ENCODE peak calls at places on chromosomes 4 and X, in nine cellular contexts. G is heart left ventricle, Q is PC-3, R is fibroblast of lung, D is A549, W is HCT116, U is endothelial cell, K is left ventricle myocardium inferior, L is sigmoid colon. S is an unnamed sample.

GRCh38 chr4:55910140-55910539 is 38.6 kb upstream of the CEP135 start:
- DNase-seq in Q (peak), L (no peak), D (no peak), W (no peak), R (no peak), U (no peak), G (no peak), K (no peak), S (no peak)

GRCh38 chr4:99755223-99755944 is 61.2 kb upstream of the DAPP1 start:
- DNase-seq in U (no peak), Q (peak), G (no peak), K (no peak), W (no peak), L (no peak), R (peak), D (no peak), S (no peak)

GRCh38 chr4:156676116-156676851 is 295.3 kb downstream of the PDGFC start:
- DNase-seq in L (no peak), G (no peak), U (no peak), Q (peak), D (no peak), K (no peak), W (no peak), R (no peak), S (no peak)

GRCh38 chrX:19334945-19335626 is 8.6 kb upstream of the PDHA1 start:
- DNase-seq in K (no peak), U (peak), L (no peak), Q (peak), R (peak), W (peak), D (peak), G (no peak), S (peak)

GRCh38 chr4:34323549-34324325 is 1920.6 kb downstream of the ARAP2 start:
- DNase-seq in R (peak), K (no peak), W (no peak), L (no peak), G (no peak), D (no peak), U (no peak), Q (peak), S (no peak)

GRCh38 chr4:55124337-55125076 is 888 bp downstream of the KDR start:
- DNase-seq in W (no peak), Q (no peak), L (no peak), U (no peak), R (peak), D (no peak), K (peak), G (peak), S (no peak)

GRCh38 chr4:27702710-27703431 is 842.2 kb downstream of the STIM2 start:
- DNase-seq in Q (peak), R (peak), G (no peak), K (no peak), W (peak), U (peak), L (no peak), D (no peak), S (peak)

GRCh38 chr4:184503869-184504300 is 29.5 kb upstream of the IRF2 start:
- DNase-seq in Q (no peak), L (no peak), K (no peak), G (no peak), D (no peak), U (no peak), W (no peak), R (no peak), S (no peak)

GRCh38 chr4:16122784-16123183 is 39.0 kb upstream of the PROM1 start:
- DNase-seq in D (no peak), L (no peak), G (no peak), U (no peak), Q (no peak), R (no peak), W (no peak), K (no peak), S (no peak)

GRCh38 chr4:103887191-103887590 is 167.4 kb upstream of the TACR3 start:
- DNase-seq in K (no peak), U (no peak), Q (no peak), R (no peak), W (no peak), L (no peak), G (no peak), D (no peak), S (no peak)

GRCh38 chrX:15177316-15177715 is 92.6 kb downstream of the ASB9 start:
- DNase-seq in W (no peak), K (no peak), L (no peak), Q (peak), U (no peak), D (no peak), G (no peak), R (no peak), S (no peak)

GRCh38 chr4:90357117-90357710 is 230.0 kb downstream of the CCSER1 start:
- DNase-seq in W (peak), U (no peak), L (no peak), R (peak), Q (peak), K (no peak), G (no peak), D (peak), S (peak)

GRCh38 chrX:29318051-29318450 is 730.8 kb downstream of the IL1RAPL1 start:
- DNase-seq in U (no peak), R (peak), Q (no peak), K (no peak), L (no peak), G (no peak), D (no peak), W (no peak), S (no peak)

GRCh38 chr4:176052744-176053143 is 12.9 kb upstream of the WDR17 start:
- DNase-seq in D (no peak), R (no peak), G (no peak), L (no peak), U (no peak), Q (no peak), W (no peak), K (no peak), S (peak)

GRCh38 chr4:183989471-183989870 is 84.4 kb downstream of the STOX2 start:
- DNase-seq in G (no peak), Q (no peak), L (no peak), K (no peak), W (no peak), R (peak), U (no peak), D (no peak), S (no peak)

GRCh38 chr4:55868691-55869090 is 15.2 kb downstream of the EXOC1 start:
- DNase-seq in U (no peak), L (no peak), D (no peak), K (no peak), Q (no peak), G (no peak), W (no peak), R (no peak), S (no peak)

GRCh38 chrX:40651620-40652223 is 4.4 kb upstream of the CXorf38 start:
- DNase-seq in R (peak), L (peak), U (peak), D (no peak), W (peak), G (peak), K (peak), Q (peak), S (peak)

GRCh38 chr4:97987019-97987648 is 156.1 kb downstream of the STPG2 start:
- DNase-seq in W (peak), U (no peak), Q (peak), G (no peak), K (no peak), D (peak), L (no peak), R (peak), S (peak)

GRCh38 chr4:140851032-140851636 is 94.9 kb upstream of the TBC1D9 start:
- DNase-seq in G (no peak), U (peak), Q (peak), L (no peak), R (peak), W (peak), K (no peak), D (peak), S (peak)

GRCh38 chr4:57691370-57691769 is 581.2 kb upstream of the IGFBP7 start:
- DNase-seq in R (no peak), K (no peak), L (no peak), Q (no peak), D (no peak), U (no peak), W (no peak), G (no peak), S (no peak)

GRCh38 chrX:10892605-10893225 is 218.4 kb upstream of the HCCS start:
- DNase-seq in U (no peak), Q (no peak), L (no peak), R (no peak), D (no peak), G (no peak), W (no peak), K (no peak), S (no peak)

GRCh38 chrX:153944140-153944799 is at the start of gene RENBP:
- DNase-seq in U (no peak), R (no peak), W (no peak), L (no peak), D (no peak), Q (no peak), G (peak), K (peak), S (no peak)

GRCh38 chr4:120771907-120772306 is 150.6 kb downstream of the PRDM5 start:
- DNase-seq in L (no peak), K (no peak), D (no peak), W (no peak), U (no peak), R (no peak), G (no peak), Q (peak), S (no peak)

GRCh38 chrX:16589211-16589610 is 60.7 kb upstream of the S100G start:
- DNase-seq in G (no peak), U (no peak), K (no peak), R (peak), W (no peak), L (no peak), Q (peak), D (no peak), S (no peak)

GRCh38 chrX:39731735-39732134 is 366.0 kb downstream of the BCOR start:
- DNase-seq in R (no peak), U (no peak), Q (no peak), L (no peak), W (no peak), G (peak), D (no peak), K (no peak), S (no peak)

GRCh38 chrX:19678941-19679340 is 163.6 kb upstream of the MAP3K15 start:
- DNase-seq in K (no peak), W (no peak), L (no peak), Q (peak), U (no peak), R (no peak), D (no peak), G (no peak), S (no peak)

GRCh38 chr4:1246901-1247810 is 1.8 kb downstream of the CTBP1 start:
- DNase-seq in W (no peak), Q (no peak), K (peak), R (no peak), G (no peak), D (no peak), L (peak), U (no peak), S (peak)

GRCh38 chr4:188403272-188403671 is 264.0 kb downstream of the TRIML1 start:
- DNase-seq in U (no peak), Q (no peak), D (no peak), G (no peak), L (no peak), R (no peak), W (no peak), K (no peak), S (no peak)

GRCh38 chrX:137428251-137428661 is 137.7 kb upstream of the ZIC3 start:
- DNase-seq in K (no peak), Q (no peak), L (no peak), G (no peak), W (no peak), R (no peak), U (peak), D (peak), S (peak)

GRCh38 chr4:53694666-53695065 is 103.4 kb upstream of the LNX1 start:
- DNase-seq in R (no peak), G (no peak), K (no peak), L (no peak), W (no peak), D (no peak), U (no peak), Q (no peak), S (no peak)

GRCh38 chr4:180253419-180253818 is 1989.8 kb upstream of the TENM3 start:
- DNase-seq in U (no peak), Q (no peak), W (no peak), K (no peak), R (no peak), D (no peak), G (no peak), L (no peak), S (no peak)

GRCh38 chrX:20063716-20064351 is 52.9 kb downstream of the MAP7D2 start:
- DNase-seq in K (no peak), W (no peak), U (no peak), D (no peak), G (no peak), L (no peak), Q (no peak), R (no peak), S (no peak)

GRCh38 chr4:15040916-15041463 is 38.7 kb downstream of the CPEB2 start:
- DNase-seq in G (no peak), L (no peak), K (no peak), W (no peak), U (no peak), R (peak), D (no peak), Q (no peak), S (no peak)

GRCh38 chrX:143047511-143047910 is 21.8 kb downstream of the SPANXN4 start:
- DNase-seq in W (no peak), G (no peak), K (no peak), D (no peak), L (no peak), R (no peak), Q (no peak), U (no peak), S (no peak)

GRCh38 chr4:14653338-14653737 is 348.9 kb upstream of the CPEB2 start:
- DNase-seq in K (no peak), L (no peak), U (no peak), W (no peak), D (no peak), Q (no peak), G (no peak), R (no peak), S (no peak)

GRCh38 chrX:13360146-13360545 is 40.3 kb upstream of the ATXN3L start:
- DNase-seq in W (no peak), G (no peak), U (no peak), L (no peak), K (peak), D (no peak), Q (no peak), R (no peak), S (no peak)
- TF ChIP-seq CTCF in W (no peak), G (no peak), U (no peak), L (no peak), K (no peak), D (no peak), Q (no peak), R (no peak), S (no peak)

GRCh38 chr4:95209942-95210341 is 338.8 kb downstream of the UNC5C start:
- DNase-seq in W (no peak), D (no peak), G (no peak), R (no peak), K (no peak), U (no peak), Q (no peak), L (no peak), S (no peak)

GRCh38 chr4:95204267-95204835 is 344.4 kb downstream of the UNC5C start:
- DNase-seq in Q (no peak), G (no peak), K (no peak), R (no peak), U (no peak), L (no peak), W (no peak), D (no peak), S (no peak)

DNA sequence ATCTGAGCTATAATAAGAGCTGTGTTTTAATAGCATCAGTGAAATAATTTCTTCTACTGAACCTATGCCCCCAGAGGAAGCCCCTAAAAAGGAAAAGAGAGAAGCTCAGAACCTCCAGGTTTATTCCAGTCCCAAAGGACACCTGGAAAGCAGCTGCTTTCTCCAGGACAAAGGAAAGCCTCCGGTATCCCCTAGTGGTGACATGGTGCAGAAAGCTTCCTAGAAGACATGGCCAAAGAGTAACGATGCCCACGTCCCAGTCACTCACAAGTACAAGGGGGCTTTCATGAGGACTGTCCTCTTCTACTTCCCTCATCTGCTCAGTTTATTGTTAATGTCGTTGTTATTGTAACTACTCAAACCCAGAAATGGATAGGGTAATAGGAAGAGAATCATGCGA is 343.9 kb downstream of the UNC5C start:
- DNase-seq in R (no peak), U (no peak), D (peak), W (peak), K (no peak), Q (peak), G (no peak), L (no peak), S (no peak)
- TF ChIP-seq CTCF in R (no peak), U (no peak), D (peak), W (peak), K (peak), Q (peak), G (no peak), L (no peak), S (no peak)

DNA sequence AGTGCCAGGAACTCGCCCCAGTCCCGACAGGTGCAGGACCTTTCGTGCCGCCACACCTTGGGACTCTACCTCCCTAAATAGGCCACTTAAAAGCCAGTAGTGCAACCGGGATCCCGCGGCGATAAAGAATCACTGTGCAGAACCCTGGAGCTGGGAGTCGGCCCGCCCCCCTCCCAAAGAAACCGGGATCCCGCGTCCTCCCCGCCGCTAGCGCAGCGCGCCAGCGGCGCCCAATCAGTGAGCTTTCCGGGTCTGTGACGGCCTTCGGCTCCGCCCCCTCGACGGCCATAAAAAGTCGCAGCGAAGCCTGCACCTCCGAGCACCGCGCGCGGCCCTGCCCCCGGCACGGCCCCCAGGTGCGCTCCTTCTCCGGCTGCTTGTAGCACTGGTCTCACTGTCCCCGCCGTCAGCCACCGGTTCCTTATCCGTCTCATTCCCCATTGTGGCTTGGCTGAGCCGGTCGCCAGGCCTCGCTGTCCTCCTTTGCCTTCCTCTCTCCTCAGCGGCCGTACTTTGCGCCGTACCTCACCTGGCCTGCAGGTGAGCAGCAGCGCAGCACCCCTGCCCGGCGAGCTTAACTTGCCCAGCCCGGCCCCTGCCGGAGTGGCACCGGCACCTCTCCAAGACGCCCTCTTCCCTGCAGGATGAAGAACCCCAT is at the start of gene LRAT:
- DNase-seq in K (peak), G (peak), D (peak), L (peak), Q (peak), R (no peak), W (peak), U (peak), S (peak)
- TF ChIP-seq CTCF in K (no peak), G (no peak), D (no peak), L (no peak), Q (peak), R (no peak), W (peak), U (no peak), S (no peak)

GRCh38 chr4:5544762-5545161 is 163.6 kb downstream of the EVC2 start:
- DNase-seq in L (no peak), Q (no peak), K (no peak), D (no peak), W (no peak), G (no peak), U (no peak), R (no peak), S (no peak)

GRCh38 chr4:5543681-5544080 is 164.7 kb downstream of the EVC2 start:
- DNase-seq in G (no peak), L (no peak), R (no peak), K (no peak), U (no peak), Q (no peak), W (no peak), D (no peak), S (no peak)

GRCh38 chr4:5545271-5545670 is 163.1 kb downstream of the EVC2 start:
- DNase-seq in L (no peak), R (no peak), U (no peak), D (no peak), W (no peak), G (no peak), Q (peak), K (no peak), S (no peak)

DNA sequence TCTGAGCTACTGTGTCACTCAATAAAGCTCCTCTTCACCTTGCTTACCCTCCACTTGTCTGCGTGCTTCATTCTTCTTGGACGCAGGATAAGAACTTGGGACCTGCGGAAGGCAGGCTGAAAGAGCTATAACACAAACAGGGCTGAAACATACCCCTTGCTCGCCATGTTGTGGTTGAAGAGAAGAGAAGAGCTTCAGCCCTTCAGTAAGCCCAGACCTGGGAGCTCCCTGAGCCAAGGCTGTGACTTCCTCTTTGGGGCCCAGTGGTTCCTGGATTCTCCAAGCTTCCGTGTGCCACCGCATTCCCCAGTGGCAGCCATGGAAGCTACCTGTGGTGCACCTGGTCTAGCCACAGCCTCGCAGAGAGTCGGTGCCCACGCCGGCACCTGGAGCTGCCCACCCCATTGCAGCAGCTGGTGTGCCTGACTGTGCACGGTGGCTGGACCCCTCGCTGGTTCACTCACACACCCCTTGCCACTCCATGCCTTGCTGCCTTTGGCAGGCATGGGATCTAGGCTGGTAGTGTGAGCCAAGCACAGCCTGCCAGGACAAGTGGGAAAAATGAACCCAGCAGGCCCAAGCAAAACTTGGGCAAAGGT is 160.6 kb downstream of the EVC2 start:
- DNase-seq in R (no peak), U (no peak), L (no peak), Q (no peak), W (no peak), G (no peak), D (no peak), K (no peak), S (no peak)
- TF ChIP-seq CTCF in R (no peak), U (no peak), L (no peak), Q (no peak), W (no peak), G (no peak), D (no peak), K (no peak), S (no peak)

DNA sequence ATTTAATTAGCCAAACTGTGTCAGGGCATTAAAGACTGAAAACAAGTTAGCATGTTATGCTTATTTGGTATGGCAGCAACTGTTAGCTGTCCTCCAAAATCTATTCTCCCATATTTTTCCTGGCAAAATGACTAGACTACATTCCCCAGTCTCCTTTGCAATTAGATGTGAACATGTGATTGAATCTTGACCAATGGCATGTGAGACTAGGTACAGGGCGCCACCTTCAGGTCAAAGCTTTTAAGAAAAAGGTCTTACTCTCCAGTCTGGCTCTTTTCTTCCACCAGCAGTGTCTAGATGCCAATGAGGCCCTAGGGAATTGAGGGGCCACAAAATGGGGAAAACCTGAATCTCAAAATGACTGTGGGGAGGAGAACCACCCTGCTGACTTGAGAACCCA is 408.2 kb downstream of the SMARCA1 start:
- DNase-seq in L (no peak), U (peak), R (peak), D (peak), Q (peak), W (peak), K (no peak), G (no peak), S (peak)
- TF ChIP-seq CTCF in L (no peak), U (peak), R (no peak), D (peak), Q (peak), W (peak), K (no peak), G (no peak), S (peak)

S was measured in GM13977.